ENCODE peak calls at places on chromosomes 13 and 19, in five cellular contexts. O is AG04449, B is colonic mucosa, J is ascending aorta, E is endodermal cell. Q is an unnamed sample.
A peak's percentile ranks its signal among the peaks of the same experiment; 100 is the strongest.

GRCh38 chr13:93226623-93227279 is at the start of gene GPC6:
- DNase-seq in O (no peak), B (peak; percentile 44), J (peak; percentile 80), E (peak; percentile 80), Q (peak; percentile 89)

GRCh38 chr13:46751811-46752635 is 44.9 kb downstream of the ESD start:
- DNase-seq in O (peak; percentile 19), B (no peak), J (no peak), E (no peak), Q (no peak)

GRCh38 chr13:39462906-39463305 is 140.1 kb downstream of the LHFPL6 start:
- DNase-seq in O (no peak), B (no peak), J (no peak), E (no peak), Q (no peak)

GRCh38 chr13:42551611-42552010 is 22.3 kb upstream of the TNFSF11 start:
- DNase-seq in O (no peak), B (no peak), J (no peak), E (no peak), Q (no peak)

GRCh38 chr19:56538254-56538760 is 441 bp upstream of the ZFP28 start:
- DNase-seq in O (peak; percentile 24), B (peak; percentile 93), J (peak; percentile 93), E (peak; percentile 97), Q (peak; percentile 67)

GRCh38 chr13:76874466-76874865 is 11.7 kb downstream of the KCTD12 start:
- DNase-seq in O (no peak), B (no peak), J (no peak), E (no peak), Q (no peak)

GRCh38 chr13:85197431-85197830 is 601.8 kb downstream of the SLITRK6 start:
- DNase-seq in O (no peak), B (no peak), J (no peak), E (no peak), Q (no peak)

GRCh38 chr19:55173717-55174409 is 6.2 kb downstream of the SYT5 start:
- DNase-seq in O (no peak), B (peak; percentile 70), J (no peak), E (peak; percentile 97), Q (no peak)

GRCh38 chr13:46683879-46684278 is 113.1 kb downstream of the ESD start:
- DNase-seq in O (no peak), B (no peak), J (no peak), E (no peak), Q (no peak)

GRCh38 chr19:44232867-44233266 is 20.5 kb downstream of the ZNF227 start:
- DNase-seq in O (no peak), B (no peak), J (no peak), E (no peak), Q (no peak)

GRCh38 chr13:31012285-31013024 is 80.0 kb downstream of the TEX26 start:
- DNase-seq in O (no peak), B (no peak), J (no peak), E (peak; percentile 57), Q (no peak)

GRCh38 chr13:31274345-31274870 is 74.6 kb downstream of the B3GLCT start:
- DNase-seq in O (no peak), B (no peak), J (no peak), E (no peak), Q (no peak)

GRCh38 chr19:17679526-17680234 is 8.5 kb downstream of the UNC13A start:
- DNase-seq in O (no peak), B (no peak), J (no peak), E (peak; percentile 51), Q (no peak)
- H3K4me3 ChIP-seq in O (no peak overlapping the region), B (no peak overlapping the region), J (peak overlapping the region; percentile 61), E (peak overlapping the region; percentile 45), Q (peak overlapping the region; percentile 22)

GRCh38 chr13:113413178-113413897 is 40.0 kb downstream of the ADPRHL1 start:
- DNase-seq in O (no peak), B (no peak), J (peak; percentile 91), E (no peak), Q (no peak)

GRCh38 chr13:113412440-113412839 is 40.8 kb downstream of the ADPRHL1 start:
- DNase-seq in O (no peak), B (no peak), J (no peak), E (no peak), Q (no peak)

GRCh38 chr13:113414335-113414734 is 39.0 kb downstream of the ADPRHL1 start:
- DNase-seq in O (no peak), B (no peak), J (no peak), E (no peak), Q (no peak)

GRCh38 chr13:113415032-113415431 is 38.3 kb downstream of the ADPRHL1 start:
- DNase-seq in O (no peak), B (no peak), J (no peak), E (no peak), Q (no peak)

DNA sequence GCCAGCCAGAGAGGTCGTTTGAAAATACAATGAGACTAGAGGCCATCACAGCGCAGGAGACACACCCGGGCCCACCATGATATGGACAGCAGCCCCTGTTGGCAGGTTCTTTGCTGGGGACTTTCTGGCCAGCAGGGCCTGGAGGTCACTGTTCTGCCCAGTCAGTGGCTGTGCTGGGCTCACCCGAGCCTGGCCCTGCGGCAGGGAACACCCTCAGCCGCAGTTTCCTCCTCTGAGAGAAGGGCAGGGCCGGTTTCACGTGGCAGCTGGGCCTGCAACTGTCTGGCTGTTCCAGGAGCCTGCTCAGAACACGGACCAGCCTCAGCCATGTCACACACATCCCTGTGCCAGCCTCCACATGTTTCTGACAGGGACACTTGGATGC is 39.4 kb downstream of the ADPRHL1 start:
- DNase-seq in O (no peak), B (peak; percentile 40), J (peak; percentile 87), E (no peak), Q (no peak)
- H3K4me3 ChIP-seq in O (no peak overlapping the region), B (no peak overlapping the region), J (no peak overlapping the region), E (no peak overlapping the region), Q (no peak overlapping the region)

GRCh38 chr13:44758595-44759221 is 182.6 kb upstream of the TSC22D1 start:
- DNase-seq in O (peak; percentile 87), B (peak; percentile 59), J (no peak), E (no peak), Q (peak; percentile 90)
- H3K4me3 ChIP-seq in O (no peak overlapping the region), B (no peak overlapping the region), J (no peak overlapping the region), E (no peak overlapping the region), Q (no peak overlapping the region)

GRCh38 chr19:1105873-1106840 is 2.4 kb downstream of the GPX4 start:
- DNase-seq in O (no peak), B (peak; percentile 30), J (no peak), E (no peak), Q (no peak)

GRCh38 chr19:1108291-1109031 is 4.7 kb downstream of the GPX4 start:
- DNase-seq in O (no peak), B (no peak), J (no peak), E (no peak), Q (no peak)

GRCh38 chr19:1106841-1107654 is 3.3 kb downstream of the GPX4 start:
- DNase-seq in O (no peak), B (peak; percentile 26), J (no peak), E (peak; percentile 71), Q (no peak)

GRCh38 chr19:1109032-1109541 is 5.3 kb downstream of the GPX4 start:
- DNase-seq in O (no peak), B (no peak), J (no peak), E (no peak), Q (no peak)

DNA sequence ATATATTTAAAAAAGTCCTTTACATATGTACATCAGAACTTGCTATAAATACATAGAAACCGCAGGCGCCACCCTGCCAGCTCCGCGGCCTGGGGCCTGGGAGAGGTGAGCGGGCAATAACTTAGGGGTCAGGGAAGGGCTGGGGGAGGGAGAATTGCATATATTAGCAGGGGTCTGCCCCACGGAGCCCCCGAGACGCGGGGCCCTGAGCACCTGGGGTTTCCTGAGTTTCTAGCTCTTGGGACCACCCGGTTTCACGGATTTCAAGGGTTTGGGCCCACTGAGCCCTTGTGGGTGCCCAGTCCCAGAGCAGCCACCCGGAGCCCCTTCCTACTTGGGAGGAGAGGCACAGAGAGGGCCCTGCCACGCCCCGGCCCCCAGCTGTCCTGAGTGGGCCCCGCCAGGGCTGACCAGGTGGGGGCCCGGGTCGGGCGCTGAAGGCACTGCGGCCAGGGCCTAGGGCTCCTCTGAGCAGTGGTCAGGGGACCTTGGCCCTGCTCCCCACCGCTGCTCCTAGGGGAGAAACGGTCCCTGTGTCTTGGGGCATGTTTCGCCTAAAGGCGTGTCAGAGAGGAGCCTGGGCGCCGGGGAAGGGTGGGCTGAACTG is 4.0 kb downstream of the GPX4 start:
- DNase-seq in O (no peak), B (no peak), J (no peak), E (no peak), Q (no peak)
- H3K4me3 ChIP-seq in O (no peak overlapping the region), B (no peak overlapping the region), J (no peak overlapping the region), E (no peak overlapping the region), Q (no peak overlapping the region)

GRCh38 chr19:4375164-4375619 is 25.2 kb downstream of the SH3GL1 start:
- DNase-seq in O (no peak), B (peak; percentile 80), J (no peak), E (peak; percentile 91), Q (no peak)
- H3K4me3 ChIP-seq in O (no peak overlapping the region), B (no peak overlapping the region), J (no peak overlapping the region), E (no peak overlapping the region), Q (no peak overlapping the region)

GRCh38 chr19:31226536-31226935 is 122.7 kb downstream of the TSHZ3 start:
- DNase-seq in O (no peak), B (no peak), J (no peak), E (no peak), Q (no peak)
- H3K4me3 ChIP-seq in O (no peak overlapping the region), B (no peak overlapping the region), J (no peak overlapping the region), E (no peak overlapping the region), Q (no peak overlapping the region)

DNA sequence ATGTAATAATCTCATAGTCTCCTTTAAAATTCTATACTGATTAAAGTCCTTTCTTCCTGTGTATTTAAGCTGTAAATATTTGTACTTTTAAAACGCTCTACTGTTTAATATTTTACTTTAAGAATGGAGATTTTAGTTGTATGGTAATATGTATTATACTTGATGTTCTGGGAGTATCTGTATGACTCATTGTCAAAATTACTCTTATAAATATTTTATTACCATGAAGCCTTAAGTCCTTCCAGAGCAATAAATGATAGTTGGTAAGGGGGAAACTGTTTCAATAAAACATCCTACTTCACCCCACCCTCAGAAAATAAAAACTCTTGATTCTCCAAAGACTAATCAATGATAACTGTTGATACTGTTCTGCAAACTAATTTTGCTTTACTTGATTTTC is 6.4 kb downstream of the PCDH9 start:
- DNase-seq in O (no peak), B (no peak), J (no peak), E (no peak), Q (no peak)
- H3K4me3 ChIP-seq in O (no peak overlapping the region), B (no peak overlapping the region), J (no peak overlapping the region), E (no peak overlapping the region), Q (peak overlapping the region; percentile 39)

GRCh38 chr19:4327252-4327876 is 11.3 kb downstream of the STAP2 start:
- DNase-seq in O (no peak), B (peak; percentile 78), J (peak; percentile 85), E (peak; percentile 97), Q (no peak)
- H3K4me3 ChIP-seq in O (peak overlapping the region; percentile 56), B (no peak overlapping the region), J (peak overlapping the region; percentile 40), E (peak overlapping the region; percentile 60), Q (peak overlapping the region; percentile 14)

Q was measured in skeletal muscle cell.